ENCODE peak calls at places on chromosomes 2 and 18, in ten cellular contexts. B is transverse colon, E is adrenal gland, Y is OCI-LY7, K is psoas muscle, M is SJCRH30, P is heart left ventricle, H is mesenchymal stem cell, W is small intestine, U is MM.1S. Q is an unnamed sample. For H3K36me3, the result is how much of the 10 kb centered on the place peaks cover.

GRCh38 chr2:28380185-28380584 is 12.5 kb upstream of the FOSL2 start:
- DNase-seq in P (no peak), E (no peak), Y (no peak), K (peak), W (no peak), U (no peak), H (no peak), B (no peak), M (no peak), Q (no peak)

GRCh38 chr18:55136864-55137263 is 177.6 kb upstream of the CCDC68 start:
- DNase-seq in H (no peak), B (no peak), P (no peak), K (no peak), W (no peak), Y (no peak), M (no peak), U (no peak), E (no peak), Q (no peak)

GRCh38 chr2:177187631-177188312 is 24.8 kb upstream of the HNRNPA3 start:
- DNase-seq in E (no peak), U (no peak), W (peak), P (no peak), M (peak), H (peak), Y (no peak), K (no peak), B (peak), Q (no peak)

GRCh38 chr18:3985664-3986063 is 469.4 kb downstream of the DLGAP1 start:
- DNase-seq in M (no peak), K (no peak), P (no peak), H (peak), Y (no peak), W (no peak), U (no peak), B (no peak), E (no peak), Q (no peak)

GRCh38 chr2:67952066-67952465 is 110.7 kb downstream of the C1D start:
- DNase-seq in P (no peak), H (no peak), Y (no peak), E (no peak), B (no peak), U (peak), M (no peak), K (no peak), W (no peak), Q (no peak)

GRCh38 chr18:7830468-7830867 is 263.4 kb downstream of the PTPRM start:
- DNase-seq in M (no peak), Y (peak), W (no peak), K (no peak), H (no peak), U (peak), B (no peak), P (no peak), E (no peak), Q (no peak)

GRCh38 chr2:106885981-106886915 is at the start of gene ST6GAL2:
- DNase-seq in M (peak), Y (no peak), B (no peak), H (peak), U (no peak), E (no peak), W (no peak), P (no peak), K (no peak), Q (no peak)

GRCh38 chr2:138676654-138677053 is 103.5 kb downstream of the NXPH2 start:
- DNase-seq in W (no peak), B (no peak), P (no peak), Y (no peak), E (no peak), M (no peak), K (no peak), U (no peak), H (no peak), Q (no peak)

GRCh38 chr18:23270999-23271680 is 135.9 kb downstream of the CABLES1 start:
- DNase-seq in Y (no peak), H (peak), W (no peak), U (no peak), E (no peak), M (no peak), P (no peak), B (no peak), K (no peak), Q (no peak)

GRCh38 chr2:16257725-16258028 is 317.3 kb downstream of the MYCN start:
- DNase-seq in H (no peak), B (no peak), P (no peak), K (no peak), M (no peak), E (no peak), W (no peak), Y (no peak), U (no peak), Q (no peak)

GRCh38 chr2:163709270-163709669 is 26.5 kb downstream of the FIGN start:
- DNase-seq in B (no peak), M (no peak), U (no peak), Y (no peak), K (no peak), E (no peak), W (no peak), H (no peak), P (no peak), Q (no peak)

GRCh38 chr2:240917009-240917683 is 11.0 kb downstream of the CROCC2 start:
- DNase-seq in H (no peak), W (no peak), E (no peak), B (peak), P (no peak), U (no peak), M (peak), K (peak), Y (no peak), Q (peak)

GRCh38 chr2:150693556-150693955 is 206.1 kb upstream of the RND3 start:
- DNase-seq in K (no peak), H (no peak), M (no peak), W (no peak), B (no peak), P (no peak), U (no peak), E (no peak), Y (no peak), Q (no peak)

GRCh38 chr2:67255933-67256615 is 141.1 kb upstream of the ETAA1 start:
- DNase-seq in K (no peak), Y (no peak), H (peak), P (no peak), U (no peak), M (no peak), W (no peak), E (no peak), B (no peak), Q (no peak)

GRCh38 chr2:159557437-159558034 is 58.8 kb downstream of the BAZ2B start:
- DNase-seq in H (peak), P (no peak), Y (peak), K (no peak), U (no peak), B (no peak), W (peak), E (no peak), M (no peak), Q (peak)

GRCh38 chr18:48563027-48563426 is 24.2 kb downstream of the CTIF start:
- DNase-seq in P (no peak), K (no peak), M (no peak), E (peak), Y (no peak), W (no peak), U (no peak), H (peak), B (no peak), Q (no peak)

GRCh38 chr18:32922951-32923430 is 150.2 kb upstream of the KLHL14 start:
- DNase-seq in K (no peak), Y (peak), M (no peak), U (peak), E (no peak), P (no peak), W (no peak), B (no peak), H (peak), Q (peak)

GRCh38 chr2:233199870-233200269 is 51.6 kb upstream of the ATG16L1 start:
- DNase-seq in Y (no peak), U (no peak), E (no peak), P (no peak), B (no peak), W (no peak), H (no peak), M (no peak), K (no peak), Q (no peak)

GRCh38 chr2:240519396-240520142 is 38.2 kb downstream of the ANKMY1 start:
- DNase-seq in W (no peak), E (no peak), H (no peak), U (no peak), P (no peak), K (no peak), Y (no peak), B (no peak), M (peak), Q (no peak)

GRCh38 chr2:231068525-231069222 is 12.0 kb downstream of the PSMD1 start:
- DNase-seq in E (peak), U (no peak), B (no peak), W (peak), Y (no peak), M (no peak), H (peak), K (no peak), P (no peak), Q (no peak)

GRCh38 chr18:56226025-56226424 is 412.4 kb downstream of the TXNL1 start:
- DNase-seq in B (no peak), M (no peak), U (no peak), K (no peak), H (no peak), E (no peak), P (no peak), W (no peak), Y (no peak), Q (no peak)

GRCh38 chr2:88024509-88024908 is 8.2 kb upstream of the RNU2-63P start:
- DNase-seq in P (no peak), M (no peak), U (no peak), W (no peak), Y (no peak), B (no peak), K (no peak), E (no peak), H (no peak), Q (no peak)

GRCh38 chr18:70973626-70974025 is 684.8 kb downstream of the SOCS6 start:
- DNase-seq in Y (no peak), K (no peak), U (no peak), E (no peak), W (no peak), B (no peak), P (no peak), M (no peak), H (no peak), Q (no peak)

GRCh38 chr2:27829791-27830190 is 58.3 kb downstream of the MRPL33 start:
- DNase-seq in M (no peak), E (no peak), Y (no peak), B (no peak), K (no peak), W (no peak), P (no peak), U (no peak), H (no peak), Q (no peak)

GRCh38 chr2:40488927-40489677 is 37.2 kb upstream of the SLC8A1 start:
- DNase-seq in H (peak), M (no peak), Y (no peak), B (no peak), W (peak), U (peak), E (no peak), P (no peak), K (no peak), Q (no peak)

GRCh38 chr2:23624378-23624777 is 239.4 kb downstream of the KLHL29 start:
- DNase-seq in B (no peak), H (no peak), E (no peak), P (no peak), Y (peak), U (no peak), M (peak), W (peak), K (no peak), Q (peak)

GRCh38 chr2:68698567-68699377 is 35.8 kb upstream of the ARHGAP25 start:
- DNase-seq in Y (no peak), U (no peak), P (no peak), H (no peak), K (no peak), E (no peak), M (no peak), B (no peak), W (no peak), Q (no peak)

GRCh38 chr18:11366410-11366809 is 217.0 kb upstream of the PIEZO2 start:
- DNase-seq in E (peak), B (no peak), P (peak), M (peak), W (no peak), U (no peak), Y (no peak), K (no peak), H (peak), Q (no peak)

GRCh38 chr2:43251171-43251731 is 24.8 kb upstream of the ZFP36L2 start:
- DNase-seq in P (no peak), E (no peak), K (no peak), H (peak), B (no peak), Y (no peak), M (peak), W (no peak), U (no peak), Q (no peak)

GRCh38 chr2:241612156-241613017 is 24.6 kb downstream of the THAP4 start:
- DNase-seq in P (no peak), Y (no peak), M (no peak), B (no peak), E (no peak), W (peak), H (peak), U (no peak), K (no peak), Q (no peak)

GRCh38 chr2:97995026-97995733 is 568 bp downstream of the TMEM131 start:
- DNase-seq in K (peak), W (peak), Y (peak), U (peak), E (peak), H (peak), M (no peak), P (peak), B (peak), Q (no peak)

GRCh38 chr2:101012706-101013181 is 10.7 kb downstream of the RPL31 start:
- DNase-seq in K (no peak), Y (peak), E (peak), P (no peak), U (peak), W (peak), M (peak), B (peak), H (peak), Q (no peak)

GRCh38 chr2:75523313-75524275 is 37.1 kb downstream of the EVA1A start:
- DNase-seq in U (no peak), K (no peak), H (peak), W (peak), E (no peak), P (no peak), Y (no peak), B (no peak), M (no peak), Q (no peak)

GRCh38 chr2:122663737-122664136 is 908.3 kb downstream of the TSN start:
- DNase-seq in B (no peak), Y (no peak), H (no peak), W (no peak), E (no peak), K (no peak), M (no peak), U (no peak), P (no peak), Q (no peak)

GRCh38 chr2:176753752-176754474 is 458.7 kb upstream of the HNRNPA3 start:
- DNase-seq in K (peak), M (no peak), P (no peak), H (no peak), U (no peak), E (no peak), Y (peak), B (no peak), W (no peak), Q (no peak)

GRCh38 chr2:144049137-144049536 is 470.8 kb downstream of the ZEB2 start:
- DNase-seq in E (no peak), P (no peak), K (no peak), U (no peak), W (no peak), H (no peak), Y (no peak), M (no peak), B (no peak), Q (no peak)
- H3K27ac ChIP-seq in E (no peak), P (no peak), K (no peak), U (no peak), W (no peak), H (no peak), Y (no peak), M (no peak), B (no peak), Q (no peak)

DNA sequence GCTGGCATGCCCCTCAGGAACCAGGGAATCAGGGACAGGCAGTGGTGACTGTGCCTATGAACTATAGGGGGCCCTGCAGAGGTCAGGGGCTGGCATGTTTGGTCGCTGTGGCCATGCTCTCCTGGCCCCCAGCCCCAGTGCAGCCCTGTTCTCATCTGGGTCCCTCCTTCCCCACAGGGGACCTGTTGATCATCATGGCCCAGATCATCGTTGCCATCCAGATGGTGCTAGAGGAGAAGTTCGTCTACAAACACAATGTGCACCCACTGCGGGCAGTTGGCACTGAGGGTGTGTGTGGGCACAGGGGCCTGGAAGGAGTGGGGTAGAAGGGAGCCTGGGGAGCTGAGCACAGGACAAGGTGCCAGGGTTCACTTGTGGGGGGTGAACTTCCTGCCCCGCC is 9.7 kb upstream of the CENPA start:
- DNase-seq in P (no peak), H (no peak), M (no peak), K (no peak), U (no peak), E (no peak), B (no peak), Y (no peak), W (no peak), Q (no peak)
- H3K36me3 ChIP-seq in P (under half), H (half or more), M (under half), K (under half), U (under half), E (half or more), B (under half), Y (under half), W (under half), Q (half or more)

GRCh38 chr2:201860541-201861154 is 54.3 kb downstream of the CDK15 start:
- DNase-seq in W (peak), H (peak), E (peak), K (no peak), M (peak), B (peak), P (peak), U (peak), Y (peak), Q (peak)

GRCh38 chr2:201859886-201860285 is 53.5 kb downstream of the CDK15 start:
- DNase-seq in H (peak), M (no peak), P (no peak), K (no peak), E (no peak), Y (no peak), B (no peak), U (no peak), W (no peak), Q (no peak)

GRCh38 chr2:201857326-201857725 is 51.0 kb downstream of the CDK15 start:
- DNase-seq in M (no peak), W (no peak), B (no peak), P (no peak), U (no peak), Y (no peak), K (no peak), H (no peak), E (no peak), Q (no peak)

GRCh38 chr2:201858267-201858666 is 51.9 kb downstream of the CDK15 start:
- DNase-seq in E (no peak), W (no peak), M (no peak), K (no peak), U (no peak), Y (no peak), B (no peak), H (no peak), P (no peak), Q (no peak)

DNA sequence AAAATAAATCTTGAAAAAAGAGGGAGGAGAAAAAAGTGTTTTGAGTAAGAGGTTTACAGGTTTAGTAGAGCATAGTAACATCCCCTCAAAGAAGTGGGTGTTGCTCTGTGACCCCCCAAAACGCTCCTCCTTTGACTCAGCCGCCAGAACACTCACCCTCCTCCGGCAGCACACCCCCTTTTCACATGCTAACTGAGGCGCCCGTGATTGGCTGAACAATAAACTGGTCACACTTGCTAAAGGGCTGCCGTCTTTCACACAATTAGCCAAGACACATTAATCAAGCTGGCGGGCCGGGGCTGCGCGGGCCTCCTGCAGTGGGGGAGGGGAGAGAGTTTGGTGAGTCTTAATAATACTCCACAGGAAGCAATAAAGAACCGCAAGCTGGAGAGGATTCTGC is 52.4 kb downstream of the CDK15 start:
- DNase-seq in U (no peak), E (peak), B (peak), P (no peak), K (peak), Y (no peak), H (peak), W (no peak), M (no peak), Q (peak)
- H3K27ac ChIP-seq in U (no peak), E (no peak), B (peak), P (no peak), K (no peak), Y (no peak), H (peak), W (no peak), M (no peak), Q (no peak)

GRCh38 chr2:134190062-134190806 is 63.6 kb upstream of the MGAT5 start:
- DNase-seq in U (no peak), P (no peak), E (no peak), M (no peak), Y (no peak), B (no peak), H (no peak), W (no peak), K (no peak), Q (no peak)
- H3K36me3 ChIP-seq in U (under half), P (under half), E (under half), M (under half), Y (under half), B (under half), H (under half), W (under half), K (under half), Q (under half)

GRCh38 chr2:186757009-186757408 is 63.1 kb downstream of the FAM171B start:
- DNase-seq in K (no peak), U (no peak), P (no peak), Y (no peak), W (no peak), E (no peak), B (no peak), H (no peak), M (no peak), Q (no peak)

GRCh38 chr2:186761814-186762213 is 68.0 kb downstream of the FAM171B start:
- DNase-seq in B (no peak), M (no peak), W (no peak), K (no peak), Y (no peak), H (no peak), E (no peak), U (no peak), P (no peak), Q (no peak)
- H3K27ac ChIP-seq in B (no peak), M (no peak), W (no peak), K (no peak), Y (no peak), H (no peak), E (no peak), U (no peak), P (no peak), Q (no peak)

Q was measured in WERI-Rb-1.